ENCODE peak calls at places on chromosomes 2 and 18, in five cellular contexts. X is ascending aorta; G is heart left ventricle; S is CD8-positive, alpha-beta T cell; Y is neural progenitor cell. J is an unnamed sample.

GRCh38 chr2:37782155-37782673 is 110.8 kb upstream of the CDC42EP3 start:
- DNase-seq in X (no peak), G (no peak), S (no peak), Y (no peak), J (no peak)

GRCh38 chr18:11251891-11252270 is 102.5 kb upstream of the PIEZO2 start:
- DNase-seq in X (no peak), G (no peak), S (no peak), Y (no peak), J (no peak)

GRCh38 chr18:24763765-24764548 is 303.5 kb downstream of the HRH4 start:
- DNase-seq in X (no peak), G (peak), S (no peak), Y (no peak), J (no peak)

GRCh38 chr2:47246646-47247045 is 91.5 kb upstream of the STPG4 start:
- DNase-seq in X (no peak), G (no peak), S (no peak), Y (no peak), J (no peak)

GRCh38 chr2:75405000-75405399 is 155.7 kb downstream of the EVA1A start:
- DNase-seq in X (no peak), G (no peak), S (no peak), Y (no peak), J (no peak)

GRCh38 chr2:96470089-96470488 is 35.1 kb downstream of the NEURL3 start:
- DNase-seq in X (no peak), G (no peak), S (no peak), Y (no peak), J (no peak)

GRCh38 chr2:227607969-227608368 is 6.7 kb downstream of the SCYGR3 start:
- DNase-seq in X (no peak), G (no peak), S (no peak), Y (no peak), J (no peak)

GRCh38 chr2:206457188-206457634 is 13.9 kb downstream of the ADAM23 start:
- DNase-seq in X (no peak), G (no peak), S (no peak), Y (no peak), J (no peak)

GRCh38 chr2:238743243-238744068 is 104.4 kb upstream of the TWIST2 start:
- DNase-seq in X (no peak), G (no peak), S (no peak), Y (no peak), J (peak)

GRCh38 chr2:31711737-31712136 is 131.0 kb upstream of the SRD5A2 start:
- DNase-seq in X (no peak), G (no peak), S (no peak), Y (no peak), J (no peak)

GRCh38 chr2:29921560-29921915 is at the start of gene ALK:
- DNase-seq in X (peak), G (peak), S (peak), Y (peak), J (peak)

GRCh38 chr2:213806125-213806726 is 522.0 kb downstream of the SPAG16 start:
- DNase-seq in X (no peak), G (no peak), S (no peak), Y (peak), J (no peak)

GRCh38 chr2:86037795-86038192 is 67.9 kb downstream of the POLR1A start:
- DNase-seq in X (no peak), G (no peak), S (no peak), Y (no peak), J (no peak)

GRCh38 chr2:144438722-144439508 is 81.0 kb downstream of the ZEB2 start:
- DNase-seq in X (no peak), G (no peak), S (no peak), Y (no peak), J (no peak)

GRCh38 chr2:152557273-152557879 is 159.9 kb downstream of the PRPF40A start:
- DNase-seq in X (no peak), G (no peak), S (no peak), Y (no peak), J (no peak)

GRCh38 chr18:74294526-74294925 is 2.8 kb upstream of the CYB5A start:
- DNase-seq in X (no peak), G (no peak), S (no peak), Y (no peak), J (no peak)

GRCh38 chr2:73291461-73292315 is 1.7 kb downstream of the EGR4 start:
- DNase-seq in X (no peak), G (no peak), S (no peak), Y (peak), J (peak)

GRCh38 chr2:20717641-20718040 is 50.7 kb downstream of the GDF7 start:
- DNase-seq in X (no peak), G (no peak), S (no peak), Y (no peak), J (no peak)

GRCh38 chr2:233271693-233272092 is 20.2 kb downstream of the ATG16L1 start:
- DNase-seq in X (no peak), G (no peak), S (no peak), Y (no peak), J (no peak)

GRCh38 chr2:149799296-149799695 is 211.7 kb upstream of the MMADHC start:
- DNase-seq in X (no peak), G (no peak), S (no peak), Y (peak), J (no peak)

GRCh38 chr18:21735452-21736015 is 5.1 kb upstream of the MIB1 start:
- DNase-seq in X (no peak), G (peak), S (peak), Y (peak), J (no peak)

GRCh38 chr2:130252880-130253645 is 54.8 kb upstream of the TUBA3E start:
- DNase-seq in X (no peak), G (no peak), S (no peak), Y (no peak), J (peak)

GRCh38 chr2:158179660-158180059 is 78.0 kb downstream of the UPP2 start:
- DNase-seq in X (no peak), G (no peak), S (no peak), Y (no peak), J (no peak)

GRCh38 chr2:232537079-232537478 is 2.4 kb upstream of the CHRNG start:
- DNase-seq in X (no peak), G (no peak), S (no peak), Y (peak), J (peak)

GRCh38 chr2:232435805-232436204 is 20.1 kb upstream of the ALPI start:
- DNase-seq in X (no peak), G (no peak), S (no peak), Y (no peak), J (peak)

GRCh38 chr2:240879105-240879504 is 10.5 kb downstream of the AGXT start:
- DNase-seq in X (no peak), G (no peak), S (no peak), Y (no peak), J (no peak)

GRCh38 chr18:27856839-27857238 is 320.1 kb downstream of the CDH2 start:
- DNase-seq in X (no peak), G (no peak), S (no peak), Y (no peak), J (no peak)

GRCh38 chr2:142975239-142975638 is 97.8 kb downstream of the KYNU start:
- DNase-seq in X (no peak), G (no peak), S (no peak), Y (no peak), J (no peak)
- H3K27ac ChIP-seq in X (no peak), G (no peak), S (no peak), Y (no peak), J (no peak)

DNA sequence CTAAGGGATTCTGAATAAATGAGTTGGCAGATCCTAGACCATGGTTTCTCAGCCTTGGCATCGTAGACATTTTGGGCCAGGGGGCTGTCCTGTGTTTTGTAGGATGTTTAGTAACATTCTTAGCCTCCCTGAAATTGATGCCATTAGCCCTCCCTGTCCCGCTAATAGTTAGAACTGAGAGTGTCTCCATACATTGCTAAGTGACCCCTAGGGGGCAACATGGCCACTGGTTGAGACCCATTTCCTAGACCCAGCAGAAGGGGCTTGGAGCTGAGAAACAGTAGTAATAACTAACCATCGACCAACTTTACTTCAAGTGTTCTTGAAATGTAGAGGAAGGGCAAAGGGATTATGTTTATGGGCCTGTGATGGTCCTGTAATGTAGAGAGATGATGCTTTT is 40.8 kb downstream of the KCMF1 start:
- DNase-seq in X (no peak), G (no peak), S (no peak), Y (peak), J (peak)
- TF ChIP-seq CTCF in X (no peak), G (no peak), S (no peak), Y (peak), J (peak)

GRCh38 chr2:215421859-215422461 is 13.9 kb downstream of the FN1 start:
- DNase-seq in X (no peak), G (no peak), S (no peak), Y (no peak), J (no peak)
- H3K4me3 ChIP-seq in X (no peak), G (no peak), S (no peak), Y (no peak), J (no peak)

GRCh38 chr2:66568650-66569300 is 133.8 kb downstream of the MEIS1 start:
- DNase-seq in X (no peak), G (no peak), S (no peak), Y (no peak), J (no peak)

GRCh38 chr2:66569974-66570373 is 135.0 kb downstream of the MEIS1 start:
- DNase-seq in X (no peak), G (no peak), S (no peak), Y (no peak), J (no peak)

GRCh38 chr2:66567742-66568141 is 132.8 kb downstream of the MEIS1 start:
- DNase-seq in X (no peak), G (no peak), S (no peak), Y (no peak), J (no peak)

GRCh38 chr2:66570471-66570870 is 135.5 kb downstream of the MEIS1 start:
- DNase-seq in X (no peak), G (no peak), S (no peak), Y (no peak), J (no peak)

DNA sequence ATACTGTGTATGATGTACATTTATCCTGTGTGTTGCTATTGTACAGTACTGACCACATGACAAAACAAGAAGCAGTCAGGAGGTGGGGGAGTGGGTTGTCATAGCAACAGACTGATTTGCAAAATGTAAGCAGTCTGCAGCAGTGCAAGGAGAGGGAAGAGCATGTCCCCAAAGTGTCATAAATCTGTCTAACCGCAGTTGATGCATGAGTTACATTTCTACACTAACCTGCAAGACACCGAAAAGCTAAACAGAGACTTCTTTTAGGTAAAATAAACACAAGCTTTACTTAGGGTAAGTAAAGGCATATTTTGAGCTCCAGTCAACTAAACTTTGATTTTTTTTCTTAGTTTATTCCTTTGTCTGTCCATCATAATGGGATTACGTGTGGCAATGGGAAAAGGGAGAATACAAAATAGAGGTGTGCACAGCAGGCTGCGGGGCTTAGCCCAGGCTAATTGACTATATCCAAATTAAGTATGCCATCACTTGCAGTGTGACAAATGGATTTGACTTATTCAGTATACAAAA is 134.5 kb downstream of the MEIS1 start:
- DNase-seq in X (no peak), G (no peak), S (no peak), Y (peak), J (no peak)
- H3K27ac ChIP-seq in X (no peak), G (no peak), S (no peak), Y (no peak), J (no peak)

GRCh38 chr2:45943231-45944044 is 292.0 kb downstream of the PRKCE start:
- DNase-seq in X (no peak), G (no peak), S (no peak), Y (no peak), J (no peak)
- TF ChIP-seq CTCF in X (no peak), G (no peak), S (no peak), Y (peak), J (peak)

GRCh38 chr18:42670860-42671259 is 444.6 kb downstream of the RIT2 start:
- DNase-seq in X (no peak), G (no peak), S (no peak), Y (no peak), J (no peak)
- H3K4me3 ChIP-seq in X (no peak), G (no peak), S (no peak), Y (no peak), J (no peak)

J was measured in WERI-Rb-1.